ENCODE peak calls at places on chromosomes 11 and 22, in nine cellular contexts. T, K, S, A, H, J, O, F and G are unnamed samples.

GRCh38 chr11:27720277-27720830 is 20.1 kb upstream of the BDNF start:
- DNase-seq in T (peak; percentile 84), K (no peak), S (peak; percentile 64), A (no peak), H (peak; percentile 53), J (no peak), O (peak; percentile 75), F (no peak), G (no peak)

GRCh38 chr11:96102664-96103068 is 178.8 kb upstream of the MTMR2 start:
- DNase-seq in T (peak; percentile 73), K (no peak), S (peak; percentile 70), A (no peak), H (no peak), J (no peak), O (no peak), F (no peak), G (no peak)

GRCh38 chr11:68946416-68947090 is 34.2 kb downstream of the MRGPRD start:
- DNase-seq in T (peak; percentile 94), K (peak; percentile 42), S (peak; percentile 89), A (no peak), H (no peak), J (peak; percentile 38), O (peak; percentile 68), F (peak; percentile 78), G (no peak)

GRCh38 chr11:103441021-103441420 is 331.8 kb downstream of the DYNC2H1 start:
- DNase-seq in T (no peak), K (no peak), S (no peak), A (no peak), H (no peak), J (no peak), O (no peak), F (no peak), G (no peak)

GRCh38 chr11:31445621-31446020 is 63.8 kb downstream of the IMMP1L start:
- DNase-seq in T (no peak), K (no peak), S (no peak), A (no peak), H (no peak), J (no peak), O (no peak), F (no peak), G (no peak)

GRCh38 chr11:72006309-72007088 is 7.8 kb downstream of the IL18BP start:
- DNase-seq in T (no peak), K (no peak), S (no peak), A (no peak), H (no peak), J (no peak), O (no peak), F (no peak), G (no peak)

GRCh38 chr11:95419915-95420314 is 188.9 kb upstream of the SESN3 start:
- DNase-seq in T (peak; percentile 77), K (peak; percentile 63), S (peak; percentile 53), A (no peak), H (no peak), J (peak; percentile 62), O (no peak), F (peak; percentile 8), G (no peak)

GRCh38 chr11:9868641-9869040 is 204.8 kb downstream of the SWAP70 start:
- DNase-seq in T (no peak), K (no peak), S (no peak), A (no peak), H (peak; percentile 82), J (no peak), O (no peak), F (no peak), G (no peak)

GRCh38 chr11:114738954-114739353 is 60.6 kb downstream of the NXPE2 start:
- DNase-seq in T (peak; percentile 68), K (no peak), S (peak; percentile 39), A (no peak), H (peak; percentile 85), J (peak; percentile 11), O (peak; percentile 36), F (peak; percentile 18), G (peak; percentile 35)

GRCh38 chr11:2166091-2166851 is 5.3 kb upstream of the INS start:
- DNase-seq in T (no peak), K (no peak), S (no peak), A (no peak), H (peak; percentile 60), J (no peak), O (peak; percentile 95), F (no peak), G (no peak)

GRCh38 chr22:19050117-19050516 is 72.1 kb downstream of the DGCR2 start:
- DNase-seq in T (no peak), K (no peak), S (no peak), A (no peak), H (no peak), J (no peak), O (no peak), F (no peak), G (no peak)

GRCh38 chr22:25955323-25955722 is 213.3 kb downstream of the MYO18B start:
- DNase-seq in T (no peak), K (no peak), S (no peak), A (no peak), H (no peak), J (no peak), O (peak; percentile 56), F (no peak), G (no peak)

GRCh38 chr11:9752091-9752490 is 88.2 kb downstream of the SWAP70 start:
- DNase-seq in T (no peak), K (no peak), S (peak; percentile 21), A (no peak), H (no peak), J (no peak), O (no peak), F (peak; percentile 86), G (no peak)

GRCh38 chr11:123364145-123364544 is 65.9 kb upstream of the GRAMD1B start:
- DNase-seq in T (no peak), K (no peak), S (no peak), A (no peak), H (no peak), J (no peak), O (no peak), F (no peak), G (no peak)

GRCh38 chr11:204587-205109 is 2.6 kb downstream of the BET1L start:
- DNase-seq in T (no peak), K (no peak), S (no peak), A (no peak), H (no peak), J (no peak), O (no peak), F (no peak), G (no peak)

GRCh38 chr11:17412488-17413180 is 24.2 kb upstream of the KCNJ11 start:
- DNase-seq in T (no peak), K (no peak), S (no peak), A (no peak), H (peak; percentile 77), J (no peak), O (peak; percentile 75), F (no peak), G (no peak)

GRCh38 chr11:8097926-8098325 is 16.9 kb downstream of the TUB start:
- DNase-seq in T (no peak), K (no peak), S (no peak), A (no peak), H (no peak), J (no peak), O (no peak), F (no peak), G (no peak)